ENCODE peak calls at places on chromosomes 6 and 20, in seven cellular contexts. One of them, this sample, is unnamed.

GRCh38 chr6:154602708-154603107 is 92.2 kb upstream of the CNKSR3 start:
- DNase-seq in neural progenitor cell: no peak
- DNase-seq in A549: no peak
- DNase-seq in mesenchymal stem cell: peak
- DNase-seq in AG04450: no peak
- DNase-seq in mammary epithelial cell: peak
- DNase-seq in ascending aorta: no peak
- DNase-seq in this sample: no peak

GRCh38 chr6:29631209-29631810 is 1.7 kb downstream of the GABBR1 start:
- DNase-seq in neural progenitor cell: peak
- DNase-seq in A549: no peak
- DNase-seq in mesenchymal stem cell: peak
- DNase-seq in AG04450: no peak
- DNase-seq in mammary epithelial cell: no peak
- DNase-seq in ascending aorta: no peak
- DNase-seq in this sample: no peak

GRCh38 chr6:82441047-82441770 is 77.6 kb downstream of the TPBG start:
- DNase-seq in neural progenitor cell: no peak
- DNase-seq in A549: no peak
- DNase-seq in mesenchymal stem cell: peak
- DNase-seq in AG04450: no peak
- DNase-seq in mammary epithelial cell: no peak
- DNase-seq in ascending aorta: no peak
- DNase-seq in this sample: no peak

GRCh38 chr20:63882257-63883208 is 12.4 kb upstream of the DNAJC5 start:
- DNase-seq in neural progenitor cell: no peak
- DNase-seq in A549: no peak
- DNase-seq in mesenchymal stem cell: no peak
- DNase-seq in AG04450: no peak
- DNase-seq in mammary epithelial cell: no peak
- DNase-seq in ascending aorta: no peak
- DNase-seq in this sample: no peak

GRCh38 chr6:130035211-130035610 is 16.8 kb downstream of the L3MBTL3 start:
- DNase-seq in neural progenitor cell: no peak
- DNase-seq in A549: no peak
- DNase-seq in mesenchymal stem cell: peak
- DNase-seq in AG04450: no peak
- DNase-seq in mammary epithelial cell: no peak
- DNase-seq in ascending aorta: no peak
- DNase-seq in this sample: no peak

GRCh38 chr20:39338977-39339376 is 376.8 kb downstream of the DHX35 start:
- DNase-seq in neural progenitor cell: no peak
- DNase-seq in A549: no peak
- DNase-seq in mesenchymal stem cell: no peak
- DNase-seq in AG04450: no peak
- DNase-seq in mammary epithelial cell: no peak
- DNase-seq in ascending aorta: no peak
- DNase-seq in this sample: no peak

GRCh38 chr20:50493881-50494253 is 16.3 kb upstream of the PTPN1 start:
- DNase-seq in neural progenitor cell: no peak
- DNase-seq in A549: no peak
- DNase-seq in mesenchymal stem cell: no peak
- DNase-seq in AG04450: no peak
- DNase-seq in mammary epithelial cell: no peak
- DNase-seq in ascending aorta: no peak
- DNase-seq in this sample: no peak

GRCh38 chr6:45504947-45505346 is 127.2 kb upstream of the SUPT3H start:
- DNase-seq in neural progenitor cell: peak
- DNase-seq in A549: no peak
- DNase-seq in mesenchymal stem cell: peak
- DNase-seq in AG04450: peak
- DNase-seq in mammary epithelial cell: peak
- DNase-seq in ascending aorta: no peak
- DNase-seq in this sample: peak

GRCh38 chr20:35312348-35312747 is 20.1 kb upstream of the FAM83C start:
- DNase-seq in neural progenitor cell: no peak
- DNase-seq in A549: peak
- DNase-seq in mesenchymal stem cell: peak
- DNase-seq in AG04450: peak
- DNase-seq in mammary epithelial cell: peak
- DNase-seq in ascending aorta: no peak
- DNase-seq in this sample: no peak

GRCh38 chr6:14730654-14731053 is 515.2 kb upstream of the JARID2 start:
- DNase-seq in neural progenitor cell: no peak
- DNase-seq in A549: no peak
- DNase-seq in mesenchymal stem cell: no peak
- DNase-seq in AG04450: no peak
- DNase-seq in mammary epithelial cell: no peak
- DNase-seq in ascending aorta: no peak
- DNase-seq in this sample: no peak

GRCh38 chr6:148999921-149000589 is 253.2 kb downstream of the UST start:
- DNase-seq in neural progenitor cell: no peak
- DNase-seq in A549: no peak
- DNase-seq in mesenchymal stem cell: peak
- DNase-seq in AG04450: no peak
- DNase-seq in mammary epithelial cell: peak
- DNase-seq in ascending aorta: no peak
- DNase-seq in this sample: no peak

GRCh38 chr6:20948531-20948930 is 414.3 kb downstream of the CDKAL1 start:
- DNase-seq in neural progenitor cell: no peak
- DNase-seq in A549: no peak
- DNase-seq in mesenchymal stem cell: no peak
- DNase-seq in AG04450: no peak
- DNase-seq in mammary epithelial cell: no peak
- DNase-seq in ascending aorta: no peak
- DNase-seq in this sample: no peak

GRCh38 chr6:2192971-2193370 is 52.4 kb downstream of the GMDS start:
- DNase-seq in neural progenitor cell: no peak
- DNase-seq in A549: no peak
- DNase-seq in mesenchymal stem cell: no peak
- DNase-seq in AG04450: no peak
- DNase-seq in mammary epithelial cell: no peak
- DNase-seq in ascending aorta: no peak
- DNase-seq in this sample: no peak

GRCh38 chr6:166382933-166383816 is at the start of gene MPC1:
- DNase-seq in neural progenitor cell: peak
- DNase-seq in A549: peak
- DNase-seq in mesenchymal stem cell: peak
- DNase-seq in AG04450: peak
- DNase-seq in mammary epithelial cell: peak
- DNase-seq in ascending aorta: peak
- DNase-seq in this sample: peak

GRCh38 chr6:166156942-166157341 is 10.7 kb downstream of the TBXT start:
- DNase-seq in neural progenitor cell: peak
- DNase-seq in A549: peak
- DNase-seq in mesenchymal stem cell: no peak
- DNase-seq in AG04450: no peak
- DNase-seq in mammary epithelial cell: no peak
- DNase-seq in ascending aorta: no peak
- DNase-seq in this sample: no peak

GRCh38 chr6:36235309-36235708 is 34.6 kb upstream of the PNPLA1 start:
- DNase-seq in neural progenitor cell: peak
- DNase-seq in A549: no peak
- DNase-seq in mesenchymal stem cell: no peak
- DNase-seq in AG04450: no peak
- DNase-seq in mammary epithelial cell: no peak
- DNase-seq in ascending aorta: no peak
- DNase-seq in this sample: no peak

GRCh38 chr6:43405354-43405753 is 22.0 kb upstream of the ABCC10 start:
- DNase-seq in neural progenitor cell: no peak
- DNase-seq in A549: no peak
- DNase-seq in mesenchymal stem cell: peak
- DNase-seq in AG04450: no peak
- DNase-seq in mammary epithelial cell: peak
- DNase-seq in ascending aorta: no peak
- DNase-seq in this sample: no peak

GRCh38 chr20:25553819-25554296 is 31.5 kb downstream of the NINL start:
- DNase-seq in neural progenitor cell: no peak
- DNase-seq in A549: no peak
- DNase-seq in mesenchymal stem cell: peak
- DNase-seq in AG04450: no peak
- DNase-seq in mammary epithelial cell: no peak
- DNase-seq in ascending aorta: no peak
- DNase-seq in this sample: no peak

GRCh38 chr6:135600931-135601330 is 103.4 kb upstream of the AHI1 start:
- DNase-seq in neural progenitor cell: no peak
- DNase-seq in A549: no peak
- DNase-seq in mesenchymal stem cell: no peak
- DNase-seq in AG04450: no peak
- DNase-seq in mammary epithelial cell: no peak
- DNase-seq in ascending aorta: no peak
- DNase-seq in this sample: no peak

GRCh38 chr6:80143312-80143960 is 37.0 kb downstream of the BCKDHB start:
- DNase-seq in neural progenitor cell: no peak
- DNase-seq in A549: no peak
- DNase-seq in mesenchymal stem cell: peak
- DNase-seq in AG04450: peak
- DNase-seq in mammary epithelial cell: peak
- DNase-seq in ascending aorta: no peak
- DNase-seq in this sample: no peak

GRCh38 chr6:168871535-168872106 is 382.0 kb downstream of the THBS2 start:
- DNase-seq in neural progenitor cell: no peak
- DNase-seq in A549: no peak
- DNase-seq in mesenchymal stem cell: no peak
- DNase-seq in AG04450: no peak
- DNase-seq in mammary epithelial cell: no peak
- DNase-seq in ascending aorta: no peak
- DNase-seq in this sample: no peak

GRCh38 chr6:79215233-79215824 is 19.2 kb downstream of the HMGN3 start:
- DNase-seq in neural progenitor cell: peak
- DNase-seq in A549: no peak
- DNase-seq in mesenchymal stem cell: peak
- DNase-seq in AG04450: no peak
- DNase-seq in mammary epithelial cell: no peak
- DNase-seq in ascending aorta: no peak
- DNase-seq in this sample: no peak

DNA sequence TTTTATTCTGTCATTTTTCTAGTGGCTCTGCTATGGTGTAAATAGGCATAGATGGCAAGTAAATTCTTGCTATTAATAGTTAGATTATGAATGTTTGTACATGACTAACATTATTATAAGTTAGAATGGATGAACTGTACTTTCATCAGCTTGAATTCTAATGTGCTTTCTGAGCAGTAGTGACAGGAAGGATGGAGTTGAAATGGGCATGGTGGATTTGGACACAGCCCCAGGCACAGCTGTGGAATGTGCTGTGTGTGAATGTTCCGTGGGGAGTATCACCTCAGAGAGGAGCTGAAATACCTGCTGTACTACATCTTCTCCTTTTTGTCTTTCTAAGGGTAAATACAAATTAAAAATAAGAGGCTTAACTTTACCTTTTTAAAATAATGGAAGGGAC is 66.8 kb downstream of the FBXO5 start:
- DNase-seq in neural progenitor cell: no peak
- DNase-seq in A549: no peak
- DNase-seq in mesenchymal stem cell: no peak
- DNase-seq in AG04450: no peak
- DNase-seq in mammary epithelial cell: no peak
- DNase-seq in ascending aorta: no peak
- DNase-seq in this sample: no peak
- H3K27ac ChIP-seq in neural progenitor cell: no peak
- H3K27ac ChIP-seq in A549: no peak
- H3K27ac ChIP-seq in mesenchymal stem cell: no peak
- H3K27ac ChIP-seq in AG04450: no peak
- H3K27ac ChIP-seq in mammary epithelial cell: no peak
- H3K27ac ChIP-seq in ascending aorta: no peak
- H3K27ac ChIP-seq in this sample: no peak

DNA sequence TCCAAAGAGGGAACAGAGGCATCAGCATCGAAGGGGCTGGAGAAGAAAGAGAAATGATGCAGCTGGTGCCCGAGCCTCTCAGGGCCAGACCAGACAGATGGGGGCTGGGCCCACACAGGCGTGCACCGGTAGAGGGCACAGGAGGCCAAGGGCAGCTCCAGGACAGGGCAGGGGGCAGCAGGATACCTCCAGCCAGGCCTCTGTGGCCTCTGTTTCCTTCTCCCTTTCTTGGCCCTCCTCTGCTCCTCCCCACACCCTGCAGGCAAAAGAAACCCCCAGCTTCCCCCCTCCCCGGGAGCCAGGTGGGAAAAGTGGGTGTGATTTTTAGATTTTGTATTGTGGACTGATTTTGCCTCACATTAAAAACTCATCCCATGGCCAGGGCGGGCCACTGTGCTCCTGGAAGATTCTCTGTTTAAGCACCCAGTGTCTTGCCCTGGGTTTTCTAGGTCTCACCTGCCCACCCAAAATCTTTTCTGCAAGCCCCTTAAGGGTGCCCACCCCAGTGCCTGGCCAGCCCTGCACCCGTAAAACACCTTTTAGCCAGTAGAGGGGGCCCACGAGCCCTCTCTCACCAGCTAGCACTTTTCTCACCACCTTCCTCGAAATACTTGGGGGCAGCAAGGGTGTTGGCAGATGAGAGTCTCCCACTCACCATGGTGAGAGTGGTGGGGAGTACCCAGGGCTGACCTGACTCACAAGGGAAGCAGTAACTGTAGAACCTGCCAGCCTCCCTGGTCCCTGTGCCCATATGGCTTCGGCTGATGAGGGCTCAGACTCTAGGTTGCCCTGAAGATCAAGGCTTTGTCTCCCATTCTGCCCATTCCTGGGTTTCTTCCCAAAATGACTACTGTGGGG is 35.7 kb upstream of the ID1 start:
- DNase-seq in neural progenitor cell: peak
- DNase-seq in A549: no peak
- DNase-seq in mesenchymal stem cell: peak
- DNase-seq in AG04450: no peak
- DNase-seq in mammary epithelial cell: peak
- DNase-seq in ascending aorta: no peak
- DNase-seq in this sample: no peak
- H3K27ac ChIP-seq in neural progenitor cell: no peak
- H3K27ac ChIP-seq in A549: peak
- H3K27ac ChIP-seq in mesenchymal stem cell: peak
- H3K27ac ChIP-seq in AG04450: peak
- H3K27ac ChIP-seq in mammary epithelial cell: peak
- H3K27ac ChIP-seq in ascending aorta: peak
- H3K27ac ChIP-seq in this sample: peak

GRCh38 chr6:26267083-26267589 is 97.9 kb upstream of the BTN3A2 start:
- DNase-seq in neural progenitor cell: no peak
- DNase-seq in A549: no peak
- DNase-seq in mesenchymal stem cell: no peak
- DNase-seq in AG04450: no peak
- DNase-seq in mammary epithelial cell: no peak
- DNase-seq in ascending aorta: no peak
- DNase-seq in this sample: no peak
- H3K27ac ChIP-seq in neural progenitor cell: no peak
- H3K27ac ChIP-seq in A549: no peak
- H3K27ac ChIP-seq in mesenchymal stem cell: no peak
- H3K27ac ChIP-seq in AG04450: no peak
- H3K27ac ChIP-seq in mammary epithelial cell: no peak
- H3K27ac ChIP-seq in ascending aorta: no peak
- H3K27ac ChIP-seq in this sample: no peak

DNA sequence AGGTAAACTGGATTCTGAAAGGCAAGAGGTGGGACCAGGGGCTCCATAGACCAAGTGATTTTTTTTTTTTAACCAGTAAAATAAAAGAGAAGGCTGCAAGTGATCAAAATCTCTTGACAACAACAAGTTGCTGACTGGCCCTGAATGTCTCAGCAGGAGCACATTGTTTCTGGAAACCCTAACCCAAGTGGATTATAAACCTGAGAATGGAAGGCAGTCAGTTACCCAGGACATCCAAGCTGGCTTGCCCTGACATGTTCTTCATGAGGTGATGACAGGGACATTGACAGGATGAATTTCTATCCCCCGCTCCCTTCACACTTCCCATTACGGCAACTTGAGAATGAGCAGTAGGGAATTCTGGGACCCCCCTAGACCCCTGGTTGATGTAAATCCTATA is 49.6 kb upstream of the RIPOR2 start:
- DNase-seq in neural progenitor cell: peak
- DNase-seq in A549: no peak
- DNase-seq in mesenchymal stem cell: no peak
- DNase-seq in AG04450: no peak
- DNase-seq in mammary epithelial cell: peak
- DNase-seq in ascending aorta: no peak
- DNase-seq in this sample: no peak
- H3K27ac ChIP-seq in neural progenitor cell: no peak
- H3K27ac ChIP-seq in A549: no peak
- H3K27ac ChIP-seq in mesenchymal stem cell: no peak
- H3K27ac ChIP-seq in AG04450: no peak
- H3K27ac ChIP-seq in mammary epithelial cell: no peak
- H3K27ac ChIP-seq in ascending aorta: no peak
- H3K27ac ChIP-seq in this sample: no peak

This sample was measured in epithelial cell of prostate.